ENCODE peak calls at places on chromosomes 16 and 17, in six cellular contexts. V is CD4-positive, CD25-positive, alpha-beta regulatory T cell; U is colonic mucosa; W is stomach; F is PC-3; D is transverse colon. P is an unnamed sample. For H3K36me3, the result is how much of the 10 kb centered on the place peaks cover.

GRCh38 chr16:70162041-70162451 is 11.5 kb upstream of the CLEC18C start:
- DNase-seq in V (no peak), U (no peak), W (no peak), F (peak), D (no peak), P (no peak)

GRCh38 chr17:28045304-28045703 is 2.8 kb downstream of the NLK start:
- DNase-seq in V (no peak), U (no peak), W (no peak), F (no peak), D (no peak), P (no peak)

GRCh38 chr17:79593636-79594035 is 17.2 kb downstream of the RBFOX3 start:
- DNase-seq in V (no peak), U (no peak), W (no peak), F (no peak), D (no peak), P (no peak)

GRCh38 chr17:4480929-4481898 is 17.5 kb upstream of the SPNS2 start:
- DNase-seq in V (peak), U (peak), W (peak), F (no peak), D (peak), P (no peak)

GRCh38 chr17:75472119-75472518 is 15.7 kb downstream of the TMEM94 start:
- DNase-seq in V (no peak), U (peak), W (no peak), F (no peak), D (no peak), P (no peak)

GRCh38 chr16:31488630-31489564 is 6.0 kb downstream of the SLC5A2 start:
- DNase-seq in V (no peak), U (no peak), W (no peak), F (no peak), D (no peak), P (no peak)

GRCh38 chr17:82408938-82409318 is 9.2 kb upstream of the HEXD start:
- DNase-seq in V (no peak), U (no peak), W (no peak), F (no peak), D (no peak), P (no peak)

GRCh38 chr16:85197611-85198566 is 85.6 kb upstream of the CIBAR2 start:
- DNase-seq in V (no peak), U (no peak), W (no peak), F (no peak), D (no peak), P (no peak)

GRCh38 chr17:17164676-17165075 is 41.5 kb downstream of the PLD6 start:
- DNase-seq in V (no peak), U (no peak), W (no peak), F (no peak), D (no peak), P (no peak)

GRCh38 chr16:3305109-3306068 is at the start of the genes TIGD7 and ZNF75A:
- DNase-seq in V (peak), U (peak), W (peak), F (peak), D (peak), P (peak)

GRCh38 chr16:26365555-26365954 is 673.8 kb downstream of the HS3ST4 start:
- DNase-seq in V (no peak), U (no peak), W (no peak), F (no peak), D (no peak), P (no peak)

GRCh38 chr16:66197668-66198278 is 168.7 kb upstream of the CDH5 start:
- DNase-seq in V (no peak), U (no peak), W (no peak), F (no peak), D (no peak), P (no peak)

GRCh38 chr16:28297784-28298510 is 5.6 kb downstream of the SBK1 start:
- DNase-seq in V (peak), U (no peak), W (no peak), F (no peak), D (no peak), P (no peak)

GRCh38 chr16:87812200-87812656 is 46.4 kb upstream of the KLHDC4 start:
- DNase-seq in V (no peak), U (no peak), W (no peak), F (no peak), D (no peak), P (no peak)

GRCh38 chr16:81633147-81633619 is 145.9 kb upstream of the PLCG2 start:
- DNase-seq in V (no peak), U (no peak), W (no peak), F (no peak), D (no peak), P (no peak)

GRCh38 chr16:13961099-13961811 is 41.3 kb downstream of the ERCC4 start:
- DNase-seq in V (no peak), U (no peak), W (no peak), F (no peak), D (no peak), P (no peak)

GRCh38 chr17:43908111-43908721 is 880 bp upstream of the MPP2 start:
- DNase-seq in V (peak), U (peak), W (peak), F (no peak), D (peak), P (no peak)

GRCh38 chr16:28000314-28000713 is 63.2 kb downstream of the GSG1L start:
- DNase-seq in V (no peak), U (no peak), W (no peak), F (no peak), D (no peak), P (no peak)

GRCh38 chr17:35907691-35908090 is 22.9 kb downstream of the RDM1 start:
- DNase-seq in V (no peak), U (no peak), W (no peak), F (no peak), D (no peak), P (no peak)

GRCh38 chr16:75627856-75628255 is 4.8 kb upstream of the ADAT1 start:
- DNase-seq in V (peak), U (no peak), W (no peak), F (no peak), D (no peak), P (no peak)

GRCh38 chr17:8160741-8161221 is 2.0 kb downstream of the VAMP2 start:
- DNase-seq in V (no peak), U (no peak), W (no peak), F (no peak), D (no peak), P (no peak)

GRCh38 chr16:383326-384020 is 1.7 kb upstream of the PGAP6 start:
- DNase-seq in V (peak), U (peak), W (peak), F (peak), D (peak), P (no peak)

GRCh38 chr16:1650131-1650530 is 27.9 kb upstream of the JPT2 start:
- DNase-seq in V (no peak), U (no peak), W (no peak), F (no peak), D (no peak), P (no peak)

DNA sequence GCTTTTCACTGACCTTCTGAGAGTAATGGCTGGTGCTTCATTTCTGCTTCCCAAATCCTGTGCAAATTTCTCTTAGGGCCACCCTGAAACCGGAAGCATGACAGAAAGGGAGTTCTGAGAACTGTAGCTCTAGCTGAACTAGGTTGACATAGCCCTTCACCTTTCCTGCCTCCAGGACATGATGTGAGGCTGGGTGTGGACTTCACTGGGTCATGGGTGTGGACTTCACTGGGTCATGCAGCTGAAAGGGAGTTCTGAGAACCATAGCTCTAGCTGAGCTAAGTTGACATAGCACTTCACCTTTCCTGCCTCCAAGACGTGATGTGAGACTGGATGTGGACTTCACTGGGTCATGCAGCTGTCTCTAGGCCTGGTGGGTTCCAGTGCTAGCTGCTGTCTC is 54.3 kb upstream of the NLRP1 start:
- DNase-seq in V (peak), U (no peak), W (no peak), F (peak), D (no peak), P (no peak)
- H3K36me3 ChIP-seq in V (under half), U (under half), W (under half), F (under half), D (under half), P (under half)

GRCh38 chr17:50928662-50929061 is 62.5 kb upstream of the TOB1 start:
- DNase-seq in V (no peak), U (no peak), W (no peak), F (no peak), D (no peak), P (no peak)

GRCh38 chr17:50934672-50935200 is 68.6 kb upstream of the TOB1 start:
- DNase-seq in V (no peak), U (no peak), W (no peak), F (no peak), D (no peak), P (no peak)

GRCh38 chr17:50934161-50934560 is 68.0 kb upstream of the TOB1 start:
- DNase-seq in V (no peak), U (no peak), W (no peak), F (no peak), D (no peak), P (no peak)

GRCh38 chr17:50932584-50932901 is 66.4 kb upstream of the TOB1 start:
- DNase-seq in V (no peak), U (no peak), W (no peak), F (no peak), D (no peak), P (no peak)

DNA sequence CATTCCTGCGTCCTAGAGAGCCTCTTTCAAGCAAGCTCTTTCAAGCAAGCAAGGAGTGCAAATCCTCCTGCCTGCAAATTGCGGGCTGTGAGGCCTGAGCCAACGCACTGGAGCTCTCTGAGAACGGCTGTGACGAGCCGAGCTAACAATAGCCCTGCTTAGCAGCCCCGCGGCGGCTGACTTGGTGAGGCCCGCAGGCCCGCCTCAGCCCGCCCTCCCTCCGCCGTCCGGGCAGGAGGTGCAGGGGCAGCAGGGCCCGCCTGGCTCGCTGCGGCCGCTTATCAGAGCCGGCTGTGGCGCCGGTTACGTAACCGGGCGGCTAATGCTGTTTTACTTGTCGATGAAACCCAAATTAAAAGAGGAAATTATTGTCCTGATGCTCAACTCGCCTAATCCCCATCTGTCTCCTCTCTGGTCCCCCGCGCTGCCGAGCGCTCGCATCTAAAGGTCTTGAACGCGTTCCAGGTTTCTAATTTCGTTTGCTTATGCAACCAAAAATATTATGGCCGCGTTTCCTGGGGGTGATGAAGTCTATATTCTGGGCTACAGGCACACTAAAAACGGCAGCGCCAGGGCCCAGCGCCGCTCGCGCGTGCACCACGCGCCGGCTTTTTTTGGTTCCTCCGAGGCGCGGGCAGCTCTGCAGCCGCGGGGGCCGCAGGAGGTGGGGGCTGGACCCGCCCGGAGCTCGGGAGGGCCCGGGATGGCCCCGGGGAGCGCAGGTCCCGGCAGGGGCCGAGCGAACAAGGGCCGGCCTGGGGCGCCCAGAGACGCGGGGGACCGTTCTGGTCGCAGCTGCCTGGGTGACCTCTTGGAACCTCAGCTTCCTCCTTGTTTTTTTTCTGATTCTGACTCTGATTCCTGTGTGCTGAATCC is 65.1 kb upstream of the TOB1 start:
- DNase-seq in V (peak), U (peak), W (peak), F (peak), D (peak), P (peak)
- H3K4me3 ChIP-seq in V (peak), U (peak), W (peak), F (peak), D (peak), P (peak)

GRCh38 chr16:49200223-49200820 is 81.3 kb downstream of the CBLN1 start:
- DNase-seq in V (no peak), U (no peak), W (no peak), F (no peak), D (no peak), P (peak)
- H3K36me3 ChIP-seq in V (under half), U (under half), W (under half), F (under half), D (under half), P (under half)

DNA sequence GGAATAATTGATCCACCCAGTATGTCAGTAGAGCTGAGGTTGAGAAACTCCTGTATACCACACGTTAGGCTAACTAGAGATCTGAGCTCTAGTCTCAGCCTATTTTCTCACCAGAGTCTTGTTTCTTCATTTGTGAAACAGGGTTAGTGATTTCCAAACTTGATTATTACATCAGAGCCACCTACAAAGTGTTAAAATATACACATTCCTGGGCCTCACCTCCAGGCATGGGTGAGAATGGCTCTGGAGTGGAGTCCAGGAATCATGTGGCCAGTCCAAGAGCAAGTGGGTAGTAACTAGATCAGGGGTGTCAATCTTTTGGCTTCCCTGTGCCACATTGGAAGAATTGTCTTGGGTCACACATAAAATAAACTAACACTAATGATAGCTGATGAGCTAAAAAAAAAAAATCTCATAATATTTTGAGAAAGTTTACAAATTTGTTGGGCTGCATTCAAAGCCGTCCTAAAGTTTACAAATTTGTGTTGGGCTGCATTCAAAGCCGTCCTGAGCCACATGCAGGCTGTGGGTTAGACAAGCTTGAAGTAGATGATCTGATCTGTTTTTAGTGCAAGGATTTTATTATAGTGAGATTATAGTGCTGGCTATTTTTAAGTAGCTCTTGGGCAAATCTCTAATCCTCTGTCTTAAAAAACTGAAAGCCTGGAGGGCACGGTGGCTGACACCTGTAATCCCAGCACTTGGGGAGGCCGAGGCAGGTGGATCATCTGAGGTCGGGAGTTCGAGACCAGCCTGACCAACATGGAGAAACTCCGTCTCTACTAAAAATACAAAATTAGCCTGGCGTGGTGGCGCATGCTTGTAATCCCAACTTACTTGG is 20.4 kb downstream of the PRCD start:
- DNase-seq in V (no peak), U (no peak), W (no peak), F (peak), D (no peak), P (no peak)
- H3K4me3 ChIP-seq in V (peak), U (no peak), W (peak), F (peak), D (no peak), P (peak)